ENCODE peak calls at places on chromosomes 11 and 22, in four cellular contexts. J, C, E and B are unnamed samples.

GRCh38 chr11:130848361-130849214 is 67.7 kb downstream of the SNX19 start:
- DNase-seq in J (no peak), C (no peak), E (no peak), B (no peak)

GRCh38 chr22:48695731-48696305 is 1131.9 kb downstream of the BRD1 start:
- DNase-seq in J (no peak), C (no peak), E (no peak), B (no peak)

GRCh38 chr11:69353696-69354544 is 60.0 kb downstream of the MYEOV start:
- DNase-seq in J (no peak), C (no peak), E (peak), B (no peak)

GRCh38 chr22:38735126-38735464 is 20.7 kb downstream of the SUN2 start:
- DNase-seq in J (no peak), C (no peak), E (no peak), B (no peak)

GRCh38 chr11:28632338-28632737 is 524.1 kb downstream of the METTL15 start:
- DNase-seq in J (no peak), C (no peak), E (no peak), B (no peak)

GRCh38 chr11:40924915-40925314 is 534.5 kb downstream of the LRRC4C start:
- DNase-seq in J (no peak), C (no peak), E (no peak), B (no peak)

GRCh38 chr11:120527111-120527748 is 15.7 kb downstream of the GRIK4 start:
- DNase-seq in J (no peak), C (no peak), E (peak), B (peak)

GRCh38 chr11:131460931-131461330 is 90.5 kb downstream of the NTM start:
- DNase-seq in J (no peak), C (no peak), E (no peak), B (no peak)

GRCh38 chr11:124082371-124082770 is 32.9 kb upstream of the VWA5A start:
- DNase-seq in J (no peak), C (no peak), E (no peak), B (no peak)

GRCh38 chr22:26592368-26593015 is 2.6 kb upstream of the TPST2 start:
- DNase-seq in J (peak), C (no peak), E (no peak), B (no peak)

GRCh38 chr11:15627560-15627959 is 512.8 kb downstream of the INSC start:
- DNase-seq in J (no peak), C (no peak), E (no peak), B (no peak)

GRCh38 chr22:47200273-47201051 is 438.0 kb downstream of the TBC1D22A start:
- DNase-seq in J (no peak), C (no peak), E (peak), B (no peak)

GRCh38 chr11:66419825-66420224 is 1.0 kb upstream of the NPAS4 start:
- DNase-seq in J (no peak), C (no peak), E (peak), B (no peak)

GRCh38 chr11:102940714-102941588 is 14.6 kb downstream of the MMP13 start:
- DNase-seq in J (peak), C (peak), E (no peak), B (peak)

GRCh38 chr11:19094859-19095258 is 22.1 kb upstream of the ZDHHC13 start:
- DNase-seq in J (no peak), C (no peak), E (no peak), B (no peak)

GRCh38 chr22:44256085-44256484 is 56.7 kb downstream of the SHISAL1 start:
- DNase-seq in J (no peak), C (no peak), E (peak), B (no peak)

GRCh38 chr22:49368221-49368975 is 459.3 kb downstream of the BRD1 start:
- DNase-seq in J (no peak), C (no peak), E (no peak), B (no peak)

GRCh38 chr11:46594383-46594718 is 528 bp upstream of the AMBRA1 start:
- DNase-seq in J (no peak), C (no peak), E (no peak), B (no peak)

GRCh38 chr11:69951821-69952590 is 126.1 kb upstream of the ANO1 start:
- DNase-seq in J (no peak), C (no peak), E (no peak), B (no peak)

GRCh38 chr11:26960265-26960664 is 33.6 kb upstream of the FIBIN start:
- DNase-seq in J (no peak), C (no peak), E (no peak), B (no peak)

GRCh38 chr11:72430743-72431570 is 3.4 kb downstream of the CLPB start:
- DNase-seq in J (no peak), C (peak), E (no peak), B (peak)

GRCh38 chr11:116791002-116791812 is 472 bp downstream of the APOA5 start:
- DNase-seq in J (no peak), C (peak), E (peak), B (peak)

GRCh38 chr11:64854157-64854533 is 9.7 kb upstream of the CDC42BPG start:
- DNase-seq in J (no peak), C (no peak), E (no peak), B (no peak)

GRCh38 chr11:85945296-85945695 is 90.1 kb downstream of the CCDC83 start:
- DNase-seq in J (no peak), C (no peak), E (no peak), B (no peak)

GRCh38 chr11:2466869-2467694 is 22.3 kb downstream of the KCNQ1 start:
- DNase-seq in J (no peak), C (no peak), E (no peak), B (no peak)

GRCh38 chr22:50014655-50015401 is 2.3 kb upstream of the IL17REL start:
- DNase-seq in J (no peak), C (no peak), E (peak), B (no peak)

GRCh38 chr11:95256204-95256819 is 25.3 kb upstream of the SESN3 start:
- DNase-seq in J (no peak), C (no peak), E (no peak), B (no peak)

GRCh38 chr22:46923394-46923793 is 160.9 kb downstream of the TBC1D22A start:
- DNase-seq in J (no peak), C (no peak), E (peak), B (no peak)

GRCh38 chr22:19877626-19878339 is 23.1 kb upstream of the GNB1L start:
- DNase-seq in J (no peak), C (no peak), E (peak), B (no peak)

GRCh38 chr11:95143106-95143681 is 53.5 kb downstream of the ENDOD1 start:
- DNase-seq in J (no peak), C (no peak), E (no peak), B (no peak)

GRCh38 chr11:96306600-96306932 is 36.4 kb downstream of the MAML2 start:
- DNase-seq in J (no peak), C (no peak), E (no peak), B (no peak)

GRCh38 chr22:40238425-40239344 is 61.0 kb downstream of the TNRC6B start:
- DNase-seq in J (no peak), C (no peak), E (no peak), B (no peak)

GRCh38 chr22:30875481-30876215 is 92.9 kb downstream of the MORC2 start:
- DNase-seq in J (no peak), C (no peak), E (no peak), B (no peak)

GRCh38 chr11:706439-706956 is 467 bp downstream of the EPS8L2 start:
- DNase-seq in J (no peak), C (no peak), E (peak), B (no peak)

GRCh38 chr11:33017478-33017877 is 1.8 kb downstream of the DEPDC7 start:
- DNase-seq in J (no peak), C (peak), E (no peak), B (no peak)
- TF ChIP-seq SUZ12 in J (no peak), C (no peak), E (no peak), B (no peak)

GRCh38 chr11:62592989-62593421 is 1.7 kb upstream of the TUT1 start:
- DNase-seq in J (no peak), C (no peak), E (no peak), B (no peak)
- TF ChIP-seq ZNF274 in J (no peak), C (no peak), E (no peak), B (no peak)

GRCh38 chr11:118939948-118940598 is 14.3 kb upstream of the BCL9L start:
- DNase-seq in J (no peak), C (no peak), E (no peak), B (no peak)
- TF ChIP-seq SUZ12 in J (no peak), C (no peak), E (no peak), B (no peak)

DNA sequence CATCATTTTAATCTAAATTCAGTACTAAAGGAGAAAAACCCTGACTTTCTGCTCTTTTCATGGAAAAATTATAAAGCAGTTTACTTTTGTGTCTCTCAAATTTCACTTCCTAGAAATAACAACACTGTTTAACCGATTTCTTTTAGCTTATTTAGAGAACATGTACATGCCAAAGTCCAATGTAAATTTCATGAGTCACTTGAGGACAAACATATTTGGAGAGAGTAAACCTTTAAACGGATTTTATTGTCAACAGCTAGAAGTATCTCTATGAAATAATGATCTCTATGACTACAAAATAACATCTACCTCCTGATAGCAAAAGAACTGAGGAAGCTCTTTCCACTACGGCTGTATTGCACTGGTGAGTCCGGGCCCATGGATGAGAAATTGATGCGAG is 46.3 kb upstream of the SLC22A25 start:
- DNase-seq in J (no peak), C (peak), E (no peak), B (no peak)
- TF ChIP-seq ZNF274 in J (no peak), C (no peak), E (no peak), B (no peak)